ENCODE peak calls at places on chromosomes 6 and 20, in eight cellular contexts. E is stimulated activated CD8-positive, alpha-beta memory T cell treated with anti-CD3 and anti-CD28 coated beads, Interleukin-7, amount 100 ng/mL, for 1 hour; D is NCI-H774; V is frontal cortex; K is GM12865; F is ureter; J is T-helper 2 cell treated with Interferon-gamma antibody and Interleukin-4, amounts not matched to agents 5 μg/mL and 100 μg/mL, for 36 hours; B is PC-9. H is an unnamed sample.

GRCh38 chr6:88856566-88856965 is 106.9 kb downstream of the RNGTT start:
- DNase-seq in E (no peak), D (no peak), V (no peak), K (no peak), F (no peak), J (no peak), B (no peak), H (no peak)

GRCh38 chr6:151870375-151870774 is 62.9 kb downstream of the ESR1 start:
- DNase-seq in E (no peak), D (no peak), V (no peak), K (no peak), F (no peak), J (no peak), B (no peak), H (no peak)

GRCh38 chr20:49804364-49804763 is 8.3 kb upstream of the SLC9A8 start:
- DNase-seq in E (no peak), D (no peak), V (no peak), K (no peak), F (no peak), J (no peak), B (no peak), H (no peak)

GRCh38 chr6:28803337-28803709 is 120.5 kb downstream of the TRIM27 start:
- DNase-seq in E (no peak), D (no peak), V (no peak), K (no peak), F (no peak), J (no peak), B (no peak), H (no peak)

GRCh38 chr6:82067021-82067420 is 180.5 kb downstream of the IBTK start:
- DNase-seq in E (no peak), D (no peak), V (no peak), K (peak), F (no peak), J (no peak), B (no peak), H (no peak)

GRCh38 chr6:138540468-138540867 is 41.2 kb upstream of the NHSL1 start:
- DNase-seq in E (no peak), D (no peak), V (no peak), K (no peak), F (no peak), J (no peak), B (no peak), H (no peak)

GRCh38 chr20:4018015-4018748 is 2.8 kb upstream of the RNF24 start:
- DNase-seq in E (no peak), D (no peak), V (no peak), K (no peak), F (no peak), J (no peak), B (peak), H (no peak)

GRCh38 chr6:122696079-122696478 is 83.4 kb upstream of the FABP7 start:
- DNase-seq in E (no peak), D (no peak), V (no peak), K (no peak), F (no peak), J (no peak), B (peak), H (no peak)

GRCh38 chr6:36571122-36572043 is 22.8 kb upstream of the SRSF3 start:
- DNase-seq in E (no peak), D (no peak), V (no peak), K (no peak), F (no peak), J (no peak), B (no peak), H (no peak)

GRCh38 chr6:168562576-168563151 is 121.7 kb downstream of the SMOC2 start:
- DNase-seq in E (no peak), D (no peak), V (no peak), K (no peak), F (no peak), J (no peak), B (no peak), H (no peak)

GRCh38 chr6:42104807-42105713 is 37.4 kb downstream of the C6orf132 start:
- DNase-seq in E (no peak), D (no peak), V (no peak), K (no peak), F (no peak), J (no peak), B (no peak), H (no peak)

GRCh38 chr6:43806041-43806757 is 36.2 kb downstream of the VEGFA start:
- DNase-seq in E (no peak), D (no peak), V (no peak), K (no peak), F (no peak), J (no peak), B (peak), H (no peak)

GRCh38 chr20:58160451-58161051 is 67.9 kb downstream of the ANKRD60 start:
- DNase-seq in E (no peak), D (no peak), V (no peak), K (no peak), F (no peak), J (no peak), B (no peak), H (no peak)

GRCh38 chr20:18237682-18238081 is 50.6 kb upstream of the ZNF133 start:
- DNase-seq in E (no peak), D (no peak), V (no peak), K (no peak), F (no peak), J (no peak), B (no peak), H (no peak)

GRCh38 chr20:16548073-16548672 is 25.1 kb downstream of the KIF16B start:
- DNase-seq in E (no peak), D (no peak), V (no peak), K (no peak), F (no peak), J (no peak), B (no peak), H (no peak)

GRCh38 chr6:40286027-40286426 is 301.1 kb downstream of the LRFN2 start:
- DNase-seq in E (no peak), D (no peak), V (no peak), K (no peak), F (no peak), J (no peak), B (no peak), H (no peak)

GRCh38 chr6:46056906-46057529 is 41.4 kb upstream of the CLIC5 start:
- DNase-seq in E (no peak), D (no peak), V (no peak), K (no peak), F (no peak), J (no peak), B (no peak), H (no peak)

GRCh38 chr6:153208706-153209105 is 77.6 kb upstream of the RGS17 start:
- DNase-seq in E (no peak), D (peak), V (no peak), K (no peak), F (no peak), J (no peak), B (no peak), H (no peak)

GRCh38 chr6:13702809-13703302 is 8.8 kb downstream of the RANBP9 start:
- DNase-seq in E (no peak), D (no peak), V (no peak), K (no peak), F (no peak), J (no peak), B (no peak), H (no peak)

H was measured in D721Med.